ENCODE peak calls at places on chromosomes 4 and X, in six cellular contexts. I, G, O, T, Z and U are unnamed samples.
A peak's percentile ranks its signal among the peaks of the same experiment; 100 is the strongest.

GRCh38 chrX:30530591-30530990 is 47.0 kb downstream of the TASL start:
- DNase-seq in I (no peak), G (no peak), O (no peak), T (no peak), Z (no peak), U (no peak)

GRCh38 chr4:76782837-76783236 is 115.1 kb downstream of the SOWAHB start:
- DNase-seq in I (no peak), G (no peak), O (no peak), T (no peak), Z (no peak), U (peak; percentile 73)

GRCh38 chr4:25953740-25954139 is 39.7 kb downstream of the SMIM20 start:
- DNase-seq in I (no peak), G (peak; percentile 8), O (no peak), T (no peak), Z (no peak), U (peak; percentile 38)

GRCh38 chrX:47502591-47503222 is 19.7 kb upstream of the ZNF41 start:
- DNase-seq in I (no peak), G (no peak), O (no peak), T (no peak), Z (no peak), U (peak; percentile 66)

GRCh38 chr4:40848981-40849380 is 99.2 kb downstream of the NSUN7 start:
- DNase-seq in I (no peak), G (no peak), O (no peak), T (no peak), Z (no peak), U (no peak)

GRCh38 chr4:39655206-39655605 is 16.5 kb upstream of the SMIM14 start:
- DNase-seq in I (no peak), G (no peak), O (no peak), T (no peak), Z (no peak), U (no peak)

GRCh38 chr4:119211856-119212250 is 660 bp upstream of the USP53 start:
- DNase-seq in I (no peak), G (no peak), O (no peak), T (no peak), Z (no peak), U (no peak)

GRCh38 chr4:7649741-7650531 is 215.2 kb upstream of the PSAPL1 start:
- DNase-seq in I (peak; percentile 73), G (no peak), O (no peak), T (peak; percentile 53), Z (no peak), U (no peak)

GRCh38 chr4:74539043-74539790 is 94.3 kb downstream of the AREG start:
- DNase-seq in I (no peak), G (peak; percentile 64), O (no peak), T (no peak), Z (no peak), U (peak; percentile 69)

GRCh38 chr4:138555107-138555506 is 313.0 kb upstream of the SLC7A11 start:
- DNase-seq in I (no peak), G (peak; percentile 22), O (peak; percentile 79), T (no peak), Z (no peak), U (no peak)

GRCh38 chr4:145012841-145013240 is 85.2 kb downstream of the ANAPC10 start:
- DNase-seq in I (no peak), G (peak; percentile 27), O (peak; percentile 85), T (no peak), Z (no peak), U (no peak)

GRCh38 chr4:108830509-108831244 is 67.8 kb upstream of the ETNPPL start:
- DNase-seq in I (no peak), G (no peak), O (peak; percentile 89), T (peak; percentile 70), Z (no peak), U (peak; percentile 67)

GRCh38 chrX:40152173-40152705 is 54.5 kb upstream of the BCOR start:
- DNase-seq in I (peak; percentile 53), G (no peak), O (peak; percentile 65), T (no peak), Z (peak; percentile 64), U (no peak)

GRCh38 chr4:168551211-168551610 is 54.4 kb downstream of the PALLD start:
- DNase-seq in I (no peak), G (no peak), O (no peak), T (no peak), Z (no peak), U (peak; percentile 83)

GRCh38 chrX:150692837-150693781 is at the start of gene MTMR1:
- DNase-seq in I (no peak), G (no peak), O (peak; percentile 35), T (peak; percentile 35), Z (peak; percentile 84), U (no peak)

GRCh38 chr4:148273501-148273986 is 168.7 kb downstream of the NR3C2 start:
- DNase-seq in I (no peak), G (no peak), O (peak; percentile 14), T (no peak), Z (peak; percentile 16), U (no peak)

GRCh38 chrX:43860646-43861370 is 21.4 kb downstream of the MAOB start:
- DNase-seq in I (no peak), G (peak; percentile 60), O (peak; percentile 47), T (no peak), Z (peak; percentile 20), U (no peak)

GRCh38 chrX:52577464-52578173 is 60.8 kb upstream of the XAGE1B start:
- DNase-seq in I (no peak), G (no peak), O (no peak), T (no peak), Z (no peak), U (no peak)

GRCh38 chr4:159608434-159608833 is 505.6 kb downstream of the RAPGEF2 start:
- DNase-seq in I (no peak), G (no peak), O (peak; percentile 87), T (no peak), Z (no peak), U (no peak)

GRCh38 chr4:104967034-104967401 is 179.7 kb upstream of the TET2 start:
- DNase-seq in I (no peak), G (no peak), O (no peak), T (peak; percentile 44), Z (no peak), U (no peak)

GRCh38 chr4:99998062-99998880 is 48.2 kb upstream of the H2AZ1 start:
- DNase-seq in I (no peak), G (peak; percentile 34), O (peak; percentile 49), T (no peak), Z (peak; percentile 27), U (peak; percentile 17)

GRCh38 chrX:45485682-45486081 is 285.0 kb upstream of the DIPK2B start:
- DNase-seq in I (no peak), G (no peak), O (no peak), T (no peak), Z (no peak), U (no peak)

GRCh38 chr4:15702941-15703403 is at the start of gene BST1:
- DNase-seq in I (peak; percentile 44), G (peak; percentile 54), O (peak; percentile 72), T (peak; percentile 85), Z (peak; percentile 81), U (no peak)

GRCh38 chrX:106959897-106960296 is 39.7 kb downstream of the CLDN2 start:
- DNase-seq in I (no peak), G (peak; percentile 62), O (peak; percentile 31), T (no peak), Z (no peak), U (peak; percentile 52)

GRCh38 chrX:136251042-136251991 is at the start of gene MAP7D3:
- DNase-seq in I (peak; percentile 60), G (peak; percentile 69), O (peak; percentile 64), T (peak; percentile 69), Z (peak; percentile 91), U (peak; percentile 56)

GRCh38 chr4:55258152-55258863 is 87.7 kb upstream of the SRD5A3 start:
- DNase-seq in I (no peak), G (no peak), O (peak; percentile 24), T (no peak), Z (no peak), U (peak; percentile 19)

GRCh38 chrX:49184294-49185061 is 1.7 kb downstream of the PRICKLE3 start:
- DNase-seq in I (peak; percentile 96), G (peak; percentile 95), O (peak; percentile 95), T (peak; percentile 90), Z (no peak), U (peak; percentile 93)

DNA sequence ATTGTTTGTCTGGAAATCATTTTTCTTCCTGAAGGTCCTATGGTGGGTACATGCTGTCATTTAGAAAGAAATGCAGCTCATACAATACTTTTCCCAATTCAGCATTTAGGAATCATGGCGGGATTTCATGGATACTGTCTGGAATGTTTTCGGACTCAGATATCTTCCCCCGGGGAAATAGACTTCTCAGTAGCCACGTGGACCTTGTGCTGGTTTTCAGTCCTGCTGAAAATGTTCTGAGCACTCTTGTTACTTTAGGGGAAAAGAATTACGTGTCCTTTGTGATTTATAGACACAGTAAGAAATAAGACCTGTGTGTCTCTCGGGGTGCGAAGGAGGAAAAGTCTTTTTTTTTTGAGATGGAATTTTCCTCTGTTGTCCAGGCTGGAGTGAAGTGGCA is 3.8 kb downstream of the CD99 start:
- DNase-seq in I (no peak), G (no peak), O (no peak), T (no peak), Z (no peak), U (no peak)
- H3K4me1 ChIP-seq in I (peaks cover 62% of the 10 kb centered on the region), G (peaks cover 30% of the 10 kb centered on the region), O (peaks cover 53% of the 10 kb centered on the region), T (peaks cover 11% of the 10 kb centered on the region), Z (no peaks in the 10 kb centered on the region), U (peaks cover 45% of the 10 kb centered on the region)

GRCh38 chr4:2300431-2300861 is 38.5 kb upstream of the MXD4 start:
- DNase-seq in I (no peak), G (no peak), O (no peak), T (no peak), Z (no peak), U (no peak)

GRCh38 chr4:2303121-2303685 is 41.3 kb upstream of the MXD4 start:
- DNase-seq in I (no peak), G (no peak), O (no peak), T (no peak), Z (no peak), U (no peak)

GRCh38 chr4:2302387-2303119 is 40.6 kb upstream of the MXD4 start:
- DNase-seq in I (no peak), G (peak; percentile 32), O (no peak), T (no peak), Z (no peak), U (no peak)

GRCh38 chr4:2301221-2301642 is 39.3 kb upstream of the MXD4 start:
- DNase-seq in I (no peak), G (no peak), O (no peak), T (no peak), Z (no peak), U (no peak)

GRCh38 chr4:2301806-2302205 is 39.9 kb upstream of the MXD4 start:
- DNase-seq in I (no peak), G (no peak), O (no peak), T (no peak), Z (no peak), U (no peak)
- H3K27ac ChIP-seq in I (no peak overlapping the region), G (no peak overlapping the region), O (no peak overlapping the region), T (no peak overlapping the region), Z (no peak overlapping the region), U (no peak overlapping the region)

DNA sequence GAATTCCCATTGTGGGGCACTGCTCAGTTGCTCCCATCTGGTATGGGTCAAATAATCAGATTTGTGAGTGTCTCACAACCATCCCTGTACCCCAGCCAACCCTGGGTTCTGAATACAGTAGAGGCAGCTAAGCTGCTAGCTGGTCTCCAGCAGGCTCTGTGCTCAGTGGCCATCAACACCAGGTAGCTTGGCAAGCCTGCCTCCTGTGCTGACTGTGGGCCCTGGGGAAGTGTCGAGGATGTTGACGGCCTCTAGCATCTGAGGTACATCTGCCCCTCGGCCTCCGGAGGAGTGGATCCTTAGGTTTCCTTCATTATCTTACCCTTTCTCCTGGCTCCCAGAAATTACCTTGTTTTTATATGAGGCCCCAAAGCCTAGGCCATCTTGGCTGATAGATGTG is 13.3 kb downstream of the RNF4 start:
- DNase-seq in I (no peak), G (no peak), O (no peak), T (no peak), Z (no peak), U (no peak)
- H3K4me1 ChIP-seq in I (no peaks in the 10 kb centered on the region), G (peaks cover 7% of the 10 kb centered on the region), O (peaks cover 76% of the 10 kb centered on the region), T (peaks cover 37% of the 10 kb centered on the region), Z (peaks cover 27% of the 10 kb centered on the region), U (peaks cover 10% of the 10 kb centered on the region)

GRCh38 chr4:187294861-187295260 is 571.2 kb upstream of the FAT1 start:
- DNase-seq in I (no peak), G (no peak), O (peak; percentile 7), T (no peak), Z (no peak), U (no peak)
- H3K27ac ChIP-seq in I (no peak overlapping the region), G (no peak overlapping the region), O (no peak overlapping the region), T (no peak overlapping the region), Z (no peak overlapping the region), U (no peak overlapping the region)